ENCODE peak calls at places on chromosome 17, in seven cellular contexts. W, F, U, O, V, L and B are unnamed samples.

GRCh38 chr17:40075216-40076100 is 12.7 kb downstream of the THRA start:
- DNase-seq in W (peak), F (peak), U (peak), O (peak), V (peak), L (peak), B (peak)

GRCh38 chr17:50281739-50282401 is 7.6 kb downstream of the TMEM92 start:
- DNase-seq in W (no peak), F (no peak), U (no peak), O (no peak), V (no peak), L (no peak), B (no peak)

GRCh38 chr17:78323821-78324390 is 36.0 kb downstream of the SOCS3 start:
- DNase-seq in W (no peak), F (no peak), U (no peak), O (no peak), V (peak), L (no peak), B (no peak)

GRCh38 chr17:21157586-21158370 is 31.0 kb downstream of the DHRS7B start:
- DNase-seq in W (no peak), F (no peak), U (no peak), O (no peak), V (no peak), L (no peak), B (no peak)

GRCh38 chr17:28008526-28008925 is 34.0 kb upstream of the NLK start:
- DNase-seq in W (no peak), F (peak), U (no peak), O (peak), V (no peak), L (peak), B (peak)

GRCh38 chr17:44216674-44217073 is 2.8 kb downstream of the UBTF start:
- DNase-seq in W (no peak), F (no peak), U (no peak), O (no peak), V (no peak), L (no peak), B (no peak)

GRCh38 chr17:52027081-52027480 is 131.4 kb downstream of the CA10 start:
- DNase-seq in W (no peak), F (no peak), U (no peak), O (no peak), V (no peak), L (peak), B (no peak)

GRCh38 chr17:8004899-8005298 is 2.5 kb downstream of the GUCY2D start:
- DNase-seq in W (no peak), F (no peak), U (no peak), O (peak), V (peak), L (no peak), B (no peak)

GRCh38 chr17:41382396-41382795 is 290 bp upstream of the KRT34 start:
- DNase-seq in W (no peak), F (no peak), U (no peak), O (peak), V (no peak), L (no peak), B (no peak)

GRCh38 chr17:33562792-33563191 is 269.7 kb upstream of the ASIC2 start:
- DNase-seq in W (no peak), F (no peak), U (no peak), O (no peak), V (no peak), L (no peak), B (no peak)

GRCh38 chr17:34370997-34371395 is 8.0 kb upstream of the CCL1 start:
- DNase-seq in W (no peak), F (no peak), U (no peak), O (peak), V (no peak), L (peak), B (no peak)

GRCh38 chr17:22265807-22266206 is 573.5 kb downstream of the KCNJ18 start:
- DNase-seq in W (no peak), F (no peak), U (no peak), O (no peak), V (no peak), L (no peak), B (no peak)

GRCh38 chr17:78890111-78890897 is 12.7 kb downstream of the CEP295NL start:
- DNase-seq in W (no peak), F (no peak), U (peak), O (no peak), V (peak), L (no peak), B (no peak)

GRCh38 chr17:28369684-28370034 is 448 bp downstream of the VTN start:
- DNase-seq in W (no peak), F (no peak), U (no peak), O (no peak), V (no peak), L (no peak), B (no peak)

GRCh38 chr17:52036416-52036815 is 122.1 kb downstream of the CA10 start:
- DNase-seq in W (no peak), F (no peak), U (no peak), O (no peak), V (no peak), L (no peak), B (no peak)

GRCh38 chr17:16398270-16399267 is 16.8 kb upstream of the TRPV2 start:
- DNase-seq in W (no peak), F (no peak), U (no peak), O (no peak), V (no peak), L (peak), B (no peak)

GRCh38 chr17:38465420-38466345 is 37.4 kb downstream of the ARHGAP23 start:
- DNase-seq in W (peak), F (no peak), U (peak), O (peak), V (peak), L (no peak), B (no peak)

DNA sequence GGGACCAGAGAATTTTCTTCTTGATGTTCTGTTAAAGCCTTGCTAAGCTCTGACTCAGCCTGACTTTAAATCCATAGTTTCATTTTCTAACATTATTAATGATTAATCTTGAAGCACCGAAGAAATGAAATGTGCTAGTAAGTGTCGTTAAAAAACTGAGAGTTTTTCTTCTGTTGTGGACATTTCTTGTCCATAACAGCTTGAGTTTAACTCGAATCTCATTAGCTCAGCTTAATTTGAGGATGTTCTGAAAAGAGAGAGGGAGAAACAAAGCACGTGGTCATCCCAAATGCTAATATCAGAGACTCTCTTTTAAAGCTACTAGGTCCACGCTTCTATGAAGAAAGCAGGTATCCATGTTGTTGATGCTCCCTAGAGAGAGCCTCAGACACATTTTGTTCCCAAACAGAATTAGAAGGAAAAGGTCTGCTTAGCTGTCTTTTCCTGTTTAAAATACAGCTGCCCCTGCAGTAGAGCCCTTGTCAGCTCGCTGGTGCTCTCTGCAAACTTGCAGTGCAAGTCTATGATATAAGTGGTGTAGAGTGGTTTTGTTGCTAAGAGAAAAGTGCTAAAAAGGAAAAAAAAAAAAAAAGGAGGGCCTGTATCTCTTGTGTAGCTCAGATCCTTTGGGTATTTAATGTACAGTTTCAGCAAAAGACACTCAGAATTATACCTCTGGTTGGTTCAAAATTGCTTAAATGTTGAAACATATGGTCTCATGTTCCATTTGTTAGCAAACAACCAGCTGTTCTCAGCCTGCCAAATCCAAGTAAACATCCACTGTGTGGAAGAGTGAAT is 191.1 kb upstream of the TBX2 start:
- DNase-seq in W (no peak), F (no peak), U (no peak), O (peak), V (no peak), L (no peak), B (no peak)
- H3K4me3 ChIP-seq in W (peak), F (no peak), U (peak), O (peak), V (no peak), L (no peak), B (no peak)

GRCh38 chr17:231191-231965 is 49.9 kb upstream of the DOC2B start:
- DNase-seq in W (peak), F (no peak), U (no peak), O (no peak), V (peak), L (no peak), B (no peak)
- H3K4me3 ChIP-seq in W (no peak), F (no peak), U (no peak), O (no peak), V (no peak), L (no peak), B (no peak)

GRCh38 chr17:42681976-42682375 is 333 bp upstream of the CCR10 start:
- DNase-seq in W (no peak), F (no peak), U (no peak), O (no peak), V (no peak), L (no peak), B (no peak)
- H3K4me3 ChIP-seq in W (no peak), F (peak), U (peak), O (peak), V (peak), L (peak), B (peak)

DNA sequence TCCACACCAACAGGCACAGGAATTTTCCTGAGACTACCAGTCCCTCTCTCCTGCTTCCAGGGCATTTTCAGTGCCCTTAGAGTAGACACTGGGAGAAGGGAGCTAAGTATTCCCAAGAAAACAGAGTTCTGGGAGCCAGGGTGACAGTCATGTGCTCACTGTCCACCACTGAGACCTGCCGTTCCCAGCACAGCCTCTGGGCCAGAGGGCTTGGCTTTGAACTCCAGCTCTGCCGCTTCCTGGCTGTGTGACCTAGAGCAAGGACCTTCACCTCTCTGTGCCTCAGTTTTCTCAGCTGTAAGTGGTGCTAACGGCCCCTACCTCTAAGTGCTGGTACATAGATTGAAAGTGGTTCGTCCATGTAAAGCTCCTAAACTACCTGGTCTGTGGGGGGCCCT is 9.4 kb downstream of the UBALD2 start:
- DNase-seq in W (no peak), F (no peak), U (no peak), O (no peak), V (no peak), L (no peak), B (no peak)
- H3K4me3 ChIP-seq in W (no peak), F (no peak), U (no peak), O (no peak), V (no peak), L (no peak), B (no peak)

GRCh38 chr17:58416937-58417299 is 416 bp downstream of the RNF43 start:
- DNase-seq in W (no peak), F (no peak), U (no peak), O (no peak), V (no peak), L (no peak), B (no peak)
- H3K4me3 ChIP-seq in W (no peak), F (peak), U (peak), O (no peak), V (peak), L (peak), B (peak)